ENCODE peak calls at places on chromosomes 11 and 22, in eight cellular contexts. Y is GM13976, R is progenitor cell of endocrine pancreas, B is heart left ventricle, K is tibial nerve, W is MCF 10A, E is cardiac fibroblast, I is NB4. V is an unnamed sample.

GRCh38 chr11:2582958-2583604 is 116.7 kb downstream of the KCNQ1OT1 start:
- DNase-seq in Y (no peak), R (peak), B (no peak), K (peak), W (no peak), E (no peak), I (no peak), V (no peak)

GRCh38 chr11:32343325-32344008 is 91.9 kb downstream of the WT1 start:
- DNase-seq in Y (peak), R (no peak), B (no peak), K (no peak), W (no peak), E (no peak), I (no peak), V (no peak)

GRCh38 chr22:46105494-46106278 is 44.6 kb upstream of the PPARA start:
- DNase-seq in Y (no peak), R (no peak), B (peak), K (no peak), W (peak), E (peak), I (no peak), V (no peak)

GRCh38 chr11:17736921-17737817 is 2.6 kb downstream of the KCNC1 start:
- DNase-seq in Y (no peak), R (no peak), B (no peak), K (no peak), W (no peak), E (no peak), I (peak), V (no peak)

GRCh38 chr11:78418584-78419211 is 1.1 kb upstream of the GAB2 start:
- DNase-seq in Y (no peak), R (no peak), B (no peak), K (no peak), W (no peak), E (no peak), I (peak), V (no peak)

GRCh38 chr11:12525466-12526055 is 148.2 kb downstream of the PARVA start:
- DNase-seq in Y (no peak), R (no peak), B (no peak), K (no peak), W (no peak), E (no peak), I (no peak), V (no peak)

GRCh38 chr11:81700061-81700460 is 1033.6 kb downstream of the FAM181B start:
- DNase-seq in Y (no peak), R (no peak), B (no peak), K (no peak), W (no peak), E (peak), I (no peak), V (no peak)

GRCh38 chr11:110077866-110078325 is 15.3 kb upstream of the ZC3H12C start:
- DNase-seq in Y (peak), R (no peak), B (no peak), K (no peak), W (peak), E (peak), I (no peak), V (no peak)

GRCh38 chr11:47494996-47495855 is 46.3 kb upstream of the RAPSN start:
- DNase-seq in Y (no peak), R (no peak), B (no peak), K (no peak), W (peak), E (peak), I (no peak), V (no peak)

GRCh38 chr11:67419330-67420049 is 4.0 kb downstream of the CARNS1 start:
- DNase-seq in Y (no peak), R (no peak), B (no peak), K (no peak), W (no peak), E (no peak), I (no peak), V (no peak)

GRCh38 chr22:31490496-31490925 is 869 bp upstream of the EIF4ENIF1 start:
- DNase-seq in Y (peak), R (peak), B (peak), K (no peak), W (peak), E (peak), I (peak), V (peak)

GRCh38 chr11:64220798-64221197 is 5.2 kb downstream of the TRPT1 start:
- DNase-seq in Y (no peak), R (no peak), B (no peak), K (no peak), W (no peak), E (no peak), I (no peak), V (no peak)

GRCh38 chr11:115624065-115624464 is 119.8 kb upstream of the CADM1 start:
- DNase-seq in Y (no peak), R (no peak), B (no peak), K (no peak), W (no peak), E (no peak), I (no peak), V (no peak)
- TF ChIP-seq CTCF in Y (no peak), R (no peak), B (no peak), K (no peak), W (no peak), E (no peak), I (no peak), V (no peak)

GRCh38 chr11:10930961-10931760 is 73.3 kb upstream of the ZBED5 start:
- DNase-seq in Y (peak), R (peak), B (peak), K (peak), W (peak), E (peak), I (peak), V (peak)
- TF ChIP-seq CTCF in Y (no peak), R (no peak), B (no peak), K (no peak), W (no peak), E (no peak), I (no peak), V (no peak)

GRCh38 chr11:125114518-125114917 is 3.1 kb upstream of the TMEM218 start:
- DNase-seq in Y (no peak), R (no peak), B (no peak), K (no peak), W (no peak), E (peak), I (peak), V (no peak)
- TF ChIP-seq CTCF in Y (no peak), R (no peak), B (no peak), K (no peak), W (no peak), E (peak), I (peak), V (peak)

GRCh38 chr11:134391656-134392055 is 20.4 kb downstream of the B3GAT1 start:
- DNase-seq in Y (no peak), R (no peak), B (no peak), K (no peak), W (no peak), E (no peak), I (no peak), V (no peak)

GRCh38 chr11:134392953-134393615 is 19.0 kb downstream of the B3GAT1 start:
- DNase-seq in Y (no peak), R (no peak), B (no peak), K (no peak), W (no peak), E (no peak), I (no peak), V (no peak)

GRCh38 chr11:134389464-134390180 is 22.4 kb downstream of the B3GAT1 start:
- DNase-seq in Y (no peak), R (no peak), B (no peak), K (no peak), W (no peak), E (no peak), I (no peak), V (no peak)

GRCh38 chr11:134390706-134391105 is 21.3 kb downstream of the B3GAT1 start:
- DNase-seq in Y (no peak), R (no peak), B (no peak), K (no peak), W (no peak), E (no peak), I (no peak), V (no peak)

GRCh38 chr11:134391170-134391569 is 20.9 kb downstream of the B3GAT1 start:
- DNase-seq in Y (no peak), R (no peak), B (no peak), K (no peak), W (no peak), E (no peak), I (no peak), V (no peak)
- TF ChIP-seq CTCF in Y (no peak), R (no peak), B (no peak), K (no peak), W (no peak), E (no peak), I (no peak), V (no peak)

DNA sequence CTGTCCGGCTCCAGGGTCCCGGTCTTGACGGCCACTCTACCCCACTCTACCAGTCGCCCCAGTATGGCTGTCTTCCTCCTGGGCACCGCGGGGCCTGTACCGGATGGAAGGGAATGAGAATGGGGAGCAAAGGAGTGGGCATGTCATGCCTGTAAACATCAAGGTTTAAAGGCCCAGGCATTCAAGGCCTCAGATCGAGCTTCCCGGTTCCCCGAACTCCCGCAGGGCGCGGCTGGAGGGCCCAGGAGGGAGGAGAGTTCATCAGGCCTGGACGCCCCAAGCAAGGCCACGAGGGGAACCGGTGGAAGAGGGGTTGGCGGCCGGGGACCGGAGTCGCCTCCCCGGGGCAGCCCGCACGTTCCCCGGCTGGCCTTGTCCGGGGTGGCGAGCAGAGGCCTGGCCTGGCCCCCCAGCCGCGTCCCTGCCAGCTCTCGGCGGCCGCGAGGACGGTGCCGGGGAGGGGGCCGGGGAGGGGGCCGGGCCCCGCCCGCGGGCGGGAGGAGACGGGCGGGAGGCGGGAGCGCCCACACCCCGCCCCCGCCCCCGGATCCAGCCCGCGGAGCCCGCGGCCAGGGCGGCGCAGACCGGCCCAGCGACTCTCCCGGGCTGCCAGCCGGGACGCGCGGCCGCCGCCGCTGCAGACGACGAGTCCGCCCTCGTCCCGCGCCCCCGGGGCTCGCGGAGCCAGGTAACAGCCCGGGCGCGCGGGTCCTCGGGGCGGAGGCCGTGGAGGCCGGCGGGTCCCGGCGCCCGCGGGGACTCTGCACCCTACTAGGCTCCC is at the start of gene CDC42EP1:
- DNase-seq in Y (no peak), R (peak), B (peak), K (no peak), W (peak), E (peak), I (no peak), V (no peak)
- TF ChIP-seq CTCF in Y (no peak), R (no peak), B (no peak), K (no peak), W (no peak), E (no peak), I (no peak), V (no peak)

V was measured in neural crest cell.